ENCODE peak calls at places on chromosomes 3 and 15, in five cellular contexts. R is BE2C, O is mucosa of descending colon, N is breast epithelium, Q is stomach. T is an unnamed sample. For H3K4me1 and H3K36me3, the result is how much of the 10 kb centered on the place peaks cover.

GRCh38 chr3:54527953-54528352 is 399.9 kb downstream of the LRTM1 start:
- DNase-seq in O (no peak), N (no peak), R (no peak), Q (no peak), T (no peak)

GRCh38 chr3:177574232-177574856 is 377.1 kb upstream of the TBL1XR1 start:
- DNase-seq in R (no peak), Q (peak), N (no peak), O (peak), T (no peak)

GRCh38 chr3:69294014-69294771 is 91.7 kb downstream of the FRMD4B start:
- DNase-seq in R (no peak), N (no peak), O (no peak), Q (no peak), T (no peak)

GRCh38 chr15:80936288-80937078 is 53.1 kb downstream of the MESD start:
- DNase-seq in R (no peak), Q (no peak), O (no peak), N (no peak), T (no peak)

GRCh38 chr15:59364238-59364637 is 8.4 kb downstream of the MYO1E start:
- DNase-seq in N (no peak), Q (no peak), R (no peak), O (no peak), T (no peak)

GRCh38 chr3:109171479-109171878 is 35.0 kb downstream of the C3orf85 start:
- DNase-seq in O (no peak), R (no peak), Q (no peak), N (no peak), T (no peak)

GRCh38 chr3:186095584-186096061 is 13.3 kb downstream of the ETV5 start:
- DNase-seq in N (no peak), Q (peak), O (peak), R (no peak), T (no peak)

GRCh38 chr3:42507252-42507651 is 4.8 kb downstream of the VIPR1 start:
- DNase-seq in Q (peak), O (peak), R (no peak), N (peak), T (no peak)

GRCh38 chr15:63764124-63764827 is 69.5 kb downstream of the HERC1 start:
- DNase-seq in Q (no peak), R (no peak), N (no peak), O (no peak), T (no peak)

GRCh38 chr3:179281825-179282224 is 30.9 kb upstream of the KCNMB3 start:
- DNase-seq in R (no peak), O (no peak), N (no peak), Q (no peak), T (no peak)

GRCh38 chr3:55746808-55747413 is 259.8 kb upstream of the WNT5A start:
- DNase-seq in N (no peak), Q (no peak), O (no peak), R (no peak), T (no peak)

GRCh38 chr3:22713936-22714335 is 489.2 kb upstream of the UBE2E2 start:
- DNase-seq in O (no peak), R (no peak), N (no peak), Q (no peak), T (no peak)

GRCh38 chr3:44343421-44343820 is 4.9 kb downstream of the TCAIM start:
- DNase-seq in N (no peak), R (no peak), Q (no peak), O (no peak), T (no peak)

GRCh38 chr15:71725215-71725955 is 85.0 kb upstream of the NR2E3 start:
- DNase-seq in Q (no peak), N (no peak), O (no peak), R (no peak), T (no peak)

GRCh38 chr15:40255033-40255432 is 16.2 kb downstream of the PAK6 start:
- DNase-seq in N (no peak), Q (no peak), R (no peak), O (peak), T (no peak)

GRCh38 chr3:11155341-11156025 is 1.2 kb downstream of the HRH1 start:
- DNase-seq in Q (peak), N (peak), R (peak), O (peak), T (no peak)

GRCh38 chr3:106423321-106424225 is 554.8 kb upstream of the CBLB start:
- DNase-seq in N (no peak), R (no peak), Q (no peak), O (no peak), T (no peak)

DNA sequence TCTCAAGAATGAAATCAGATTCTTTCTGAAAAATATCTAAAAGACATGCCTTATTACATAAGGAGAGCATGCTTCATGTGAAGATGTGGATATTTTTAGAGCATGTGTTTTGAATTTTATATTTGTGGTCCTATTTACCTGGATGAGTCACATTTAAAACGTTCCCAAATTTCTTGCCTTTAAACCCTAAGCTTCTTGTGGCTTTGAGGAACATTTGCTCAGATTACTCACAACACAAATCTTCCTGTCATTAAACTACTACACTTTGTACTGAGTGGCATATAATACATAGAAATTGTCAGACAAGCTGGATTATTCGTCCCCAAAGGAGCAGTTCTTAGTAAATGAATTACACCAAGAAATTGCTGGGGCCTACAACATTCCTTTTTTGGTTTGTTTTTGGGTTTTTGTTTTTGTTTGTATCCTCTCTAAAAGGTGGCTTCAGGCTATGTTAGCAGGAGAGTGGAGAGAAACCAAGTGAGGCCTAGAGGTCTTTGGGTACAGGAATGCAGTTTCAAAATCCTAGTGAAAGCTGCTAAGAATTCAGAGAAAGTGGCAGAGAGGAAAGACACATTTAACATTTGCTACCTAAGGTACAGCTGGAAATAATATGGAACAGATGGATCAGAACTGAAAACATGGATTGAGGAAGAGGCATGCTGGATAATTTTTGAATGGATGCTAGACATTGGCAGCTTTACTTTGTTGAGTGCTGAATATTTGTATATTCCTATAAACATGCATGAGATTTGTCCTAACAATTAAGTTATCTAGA is 128.1 kb downstream of the RPL22L1 start:
- DNase-seq in N (no peak), O (no peak), Q (no peak), R (no peak), T (peak)
- H3K4me1 ChIP-seq in N (under half), O (under half), Q (under half), R (under half), T (half or more)

GRCh38 chr15:32979710-32980109 is 214.8 kb downstream of the FMN1 start:
- DNase-seq in R (no peak), O (no peak), N (no peak), Q (no peak), T (no peak)
- H3K4me3 ChIP-seq in R (no peak), O (no peak), N (no peak), Q (no peak), T (no peak)

DNA sequence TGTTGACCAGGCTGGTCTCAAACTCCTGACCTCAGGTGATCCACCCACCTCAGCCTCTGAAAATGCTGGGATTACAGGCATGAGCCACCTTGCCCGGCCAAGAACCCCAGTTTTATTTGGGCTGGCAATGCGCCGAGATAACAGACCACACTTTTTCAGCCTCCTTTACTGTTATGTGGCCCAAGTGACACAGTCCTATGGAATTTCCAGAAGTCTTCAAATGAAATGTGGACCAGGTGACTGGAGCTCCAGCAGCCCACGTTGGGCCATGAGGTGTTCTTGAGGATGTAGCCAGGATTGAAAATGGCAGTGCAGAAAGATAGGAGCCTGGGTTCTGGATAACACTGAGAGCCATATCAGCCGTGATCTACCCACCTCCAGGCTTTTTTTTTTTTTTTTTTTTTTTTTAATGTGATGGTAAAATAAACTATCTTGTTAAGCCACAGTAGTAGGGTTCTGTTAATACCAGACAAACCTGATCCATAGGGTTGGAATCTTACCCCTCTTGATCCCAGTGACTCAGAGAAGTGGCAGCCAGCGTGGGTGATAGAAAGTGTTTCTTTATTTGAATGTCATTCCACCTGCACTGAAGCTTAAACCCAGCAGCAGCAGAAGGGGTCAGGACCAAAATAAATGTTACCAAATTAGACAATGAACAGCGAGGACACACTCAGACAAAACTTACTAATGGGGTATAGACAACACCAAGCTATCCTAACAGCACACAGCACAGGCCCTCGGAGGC is 55.6 kb downstream of the LHFPL4 start:
- DNase-seq in Q (no peak), R (no peak), N (no peak), O (no peak), T (no peak)
- H3K36me3 ChIP-seq in Q (under half), R (under half), N (under half), O (under half), T (under half)

GRCh38 chr15:89387140-89387903 is 52.7 kb upstream of the POLG start:
- DNase-seq in Q (no peak), R (no peak), N (no peak), O (no peak), T (no peak)

GRCh38 chr15:89385596-89386242 is 51.1 kb upstream of the POLG start:
- DNase-seq in R (no peak), O (no peak), N (no peak), Q (no peak), T (no peak)

GRCh38 chr15:89395461-89395875 is 60.8 kb upstream of the POLG start:
- DNase-seq in N (no peak), O (no peak), R (no peak), Q (no peak), T (no peak)

GRCh38 chr15:89391685-89392257 is 57.1 kb upstream of the POLG start:
- DNase-seq in O (no peak), Q (no peak), R (no peak), N (no peak), T (no peak)

GRCh38 chr15:89389841-89390603 is 55.4 kb upstream of the POLG start:
- DNase-seq in N (no peak), O (no peak), R (peak), Q (no peak), T (peak)
- H3K4me1 ChIP-seq in N (under half), O (under half), R (under half), Q (under half), T (under half)

DNA sequence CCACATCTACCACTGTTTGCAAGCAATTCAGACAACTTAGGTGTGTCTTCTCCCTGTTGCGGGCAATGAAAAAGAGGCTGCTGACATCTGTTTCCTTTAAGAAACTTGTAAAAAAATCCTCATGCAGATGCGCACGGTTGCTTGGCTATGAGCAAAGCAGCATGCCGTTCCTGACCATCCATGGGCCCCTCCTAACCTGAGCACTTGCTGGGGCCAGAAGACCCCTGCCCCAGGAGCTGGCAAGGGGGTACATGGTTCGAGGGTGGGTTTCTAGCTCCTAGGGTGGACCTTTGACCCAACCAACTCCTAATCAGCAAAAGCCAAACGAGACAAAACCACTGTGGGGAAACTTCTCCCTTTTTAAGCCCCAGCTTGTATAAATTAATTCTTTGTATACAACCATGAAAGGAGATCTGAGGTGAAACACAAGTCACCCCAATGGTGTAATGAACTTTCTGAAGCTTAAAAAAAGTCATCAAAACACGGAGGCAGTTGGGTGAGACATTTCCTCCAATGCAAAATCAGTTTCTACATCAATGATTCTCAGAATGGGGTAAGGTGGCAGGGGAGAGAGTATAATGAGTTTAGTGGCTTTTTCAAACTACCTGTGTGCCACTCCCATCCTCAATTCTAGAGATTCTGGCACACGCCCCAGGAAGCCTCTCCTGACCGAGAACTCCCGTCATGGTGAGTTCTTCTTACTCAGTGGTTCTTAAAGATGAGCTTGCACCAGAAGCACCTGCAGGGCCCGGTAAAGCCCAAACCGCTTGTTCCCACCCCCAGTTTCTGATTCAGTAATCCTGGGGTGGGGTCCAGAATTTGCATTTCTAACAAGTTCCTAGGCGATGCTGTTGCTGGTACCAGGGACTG is 44.1 kb downstream of the CPN2 start:
- DNase-seq in O (no peak), Q (no peak), N (no peak), R (no peak), T (no peak)
- H3K4me3 ChIP-seq in O (no peak), Q (no peak), N (no peak), R (no peak), T (no peak)

GRCh38 chr15:48469271-48469670 is 138.0 kb downstream of the DUT start:
- DNase-seq in R (no peak), N (no peak), O (no peak), Q (no peak), T (no peak)
- H3K36me3 ChIP-seq in R (under half), N (under half), O (under half), Q (half or more), T (half or more)

GRCh38 chr3:149532463-149533180 is 58.1 kb downstream of the TM4SF4 start:
- DNase-seq in Q (no peak), R (no peak), O (no peak), N (no peak), T (peak)
- H3K4me1 ChIP-seq in Q (under half), R (under half), O (under half), N (under half), T (under half)

DNA sequence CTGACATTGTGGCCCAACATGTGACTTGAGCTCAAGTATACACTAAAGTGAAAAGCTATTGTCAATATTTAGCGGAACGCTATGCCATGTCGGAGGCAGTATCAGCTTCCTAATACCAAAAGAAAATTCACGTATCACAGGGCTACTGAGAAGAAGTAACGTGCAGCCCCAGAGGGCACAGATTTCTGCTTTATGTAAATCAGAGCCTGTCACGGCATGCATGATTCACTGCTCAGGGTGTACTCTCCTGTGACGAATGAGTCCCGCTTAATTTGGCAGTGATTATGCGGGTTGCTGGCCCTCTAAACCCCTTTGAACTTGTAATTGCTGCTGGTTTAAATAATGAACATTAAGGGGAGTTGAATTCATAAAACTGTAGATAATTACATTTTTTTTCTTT is 85.3 kb downstream of the MEIS2 start:
- DNase-seq in R (peak), Q (no peak), N (no peak), O (no peak), T (no peak)
- H3K4me3 ChIP-seq in R (peak), Q (no peak), N (no peak), O (no peak), T (no peak)